ENCODE peak calls at places on chromosomes 4 and X, in eight cellular contexts. One of them, this sample, is unnamed.
A peak's percentile ranks its signal among the peaks of the same experiment; 100 is the strongest.

GRCh38 chr4:36251983-36252382 is 7.7 kb upstream of the ARAP2 start:
- DNase-seq in ureter: no peak
- DNase-seq in mucosa of descending colon: no peak
- DNase-seq in stimulated activated naive B cell treated with anti-CD40 and anti-IgM and Interleukin-4, amounts not matched to agents 10 μg/mL and 1 μg/mL and 100 μg/mL, for 72 hours: no peak
- DNase-seq in MV-4-11: no peak
- DNase-seq in Right ventricle myocardium superior: no peak
- DNase-seq in Kasumi-1: no peak
- DNase-seq in fibroblast of the aortic adventitia: no peak
- DNase-seq in this sample: no peak

GRCh38 chr4:24794111-24794860 is 1.1 kb upstream of the SOD3 start:
- DNase-seq in ureter: no peak
- DNase-seq in mucosa of descending colon: peak; percentile 33
- DNase-seq in stimulated activated naive B cell treated with anti-CD40 and anti-IgM and Interleukin-4, amounts not matched to agents 10 μg/mL and 1 μg/mL and 100 μg/mL, for 72 hours: no peak
- DNase-seq in MV-4-11: no peak
- DNase-seq in Right ventricle myocardium superior: peak; percentile 58
- DNase-seq in Kasumi-1: no peak
- DNase-seq in fibroblast of the aortic adventitia: peak; percentile 79
- DNase-seq in this sample: no peak

GRCh38 chr4:64539234-64539849 is 130.1 kb upstream of the TECRL start:
- DNase-seq in ureter: peak; percentile 67
- DNase-seq in mucosa of descending colon: no peak
- DNase-seq in stimulated activated naive B cell treated with anti-CD40 and anti-IgM and Interleukin-4, amounts not matched to agents 10 μg/mL and 1 μg/mL and 100 μg/mL, for 72 hours: peak; percentile 9
- DNase-seq in MV-4-11: peak; percentile 39
- DNase-seq in Right ventricle myocardium superior: no peak
- DNase-seq in Kasumi-1: peak; percentile 79
- DNase-seq in fibroblast of the aortic adventitia: peak; percentile 58
- DNase-seq in this sample: peak; percentile 61

GRCh38 chrX:10176121-10177003 is 19.6 kb downstream of the CLCN4 start:
- DNase-seq in ureter: no peak
- DNase-seq in mucosa of descending colon: no peak
- DNase-seq in stimulated activated naive B cell treated with anti-CD40 and anti-IgM and Interleukin-4, amounts not matched to agents 10 μg/mL and 1 μg/mL and 100 μg/mL, for 72 hours: no peak
- DNase-seq in MV-4-11: peak; percentile 61
- DNase-seq in Right ventricle myocardium superior: no peak
- DNase-seq in Kasumi-1: no peak
- DNase-seq in fibroblast of the aortic adventitia: no peak
- DNase-seq in this sample: no peak

GRCh38 chrX:113400193-113400704 is 559.6 kb upstream of the AMOT start:
- DNase-seq in ureter: no peak
- DNase-seq in mucosa of descending colon: no peak
- DNase-seq in stimulated activated naive B cell treated with anti-CD40 and anti-IgM and Interleukin-4, amounts not matched to agents 10 μg/mL and 1 μg/mL and 100 μg/mL, for 72 hours: no peak
- DNase-seq in MV-4-11: no peak
- DNase-seq in Right ventricle myocardium superior: no peak
- DNase-seq in Kasumi-1: no peak
- DNase-seq in fibroblast of the aortic adventitia: peak; percentile 50
- DNase-seq in this sample: no peak

GRCh38 chrX:68675466-68675865 is 28.0 kb downstream of the STARD8 start:
- DNase-seq in ureter: no peak
- DNase-seq in mucosa of descending colon: no peak
- DNase-seq in stimulated activated naive B cell treated with anti-CD40 and anti-IgM and Interleukin-4, amounts not matched to agents 10 μg/mL and 1 μg/mL and 100 μg/mL, for 72 hours: no peak
- DNase-seq in MV-4-11: no peak
- DNase-seq in Right ventricle myocardium superior: no peak
- DNase-seq in Kasumi-1: no peak
- DNase-seq in fibroblast of the aortic adventitia: no peak
- DNase-seq in this sample: no peak

GRCh38 chrX:19912-20571 is 261.1 kb upstream of the PLCXD1 start:
- DNase-seq in ureter: no peak
- DNase-seq in mucosa of descending colon: no peak
- DNase-seq in stimulated activated naive B cell treated with anti-CD40 and anti-IgM and Interleukin-4, amounts not matched to agents 10 μg/mL and 1 μg/mL and 100 μg/mL, for 72 hours: no peak
- DNase-seq in MV-4-11: no peak
- DNase-seq in Right ventricle myocardium superior: no peak
- DNase-seq in Kasumi-1: no peak
- DNase-seq in fibroblast of the aortic adventitia: no peak
- DNase-seq in this sample: peak; percentile 21

GRCh38 chr4:151226004-151226932 is 50.7 kb upstream of the PRSS48 start:
- DNase-seq in ureter: no peak
- DNase-seq in mucosa of descending colon: no peak
- DNase-seq in stimulated activated naive B cell treated with anti-CD40 and anti-IgM and Interleukin-4, amounts not matched to agents 10 μg/mL and 1 μg/mL and 100 μg/mL, for 72 hours: no peak
- DNase-seq in MV-4-11: no peak
- DNase-seq in Right ventricle myocardium superior: no peak
- DNase-seq in Kasumi-1: no peak
- DNase-seq in fibroblast of the aortic adventitia: peak; percentile 90
- DNase-seq in this sample: no peak

GRCh38 chrX:113675278-113675677 is 834.6 kb upstream of the AMOT start:
- DNase-seq in ureter: no peak
- DNase-seq in mucosa of descending colon: no peak
- DNase-seq in stimulated activated naive B cell treated with anti-CD40 and anti-IgM and Interleukin-4, amounts not matched to agents 10 μg/mL and 1 μg/mL and 100 μg/mL, for 72 hours: no peak
- DNase-seq in MV-4-11: peak; percentile 39
- DNase-seq in Right ventricle myocardium superior: no peak
- DNase-seq in Kasumi-1: no peak
- DNase-seq in fibroblast of the aortic adventitia: no peak
- DNase-seq in this sample: no peak

GRCh38 chr4:117898496-117898895 is 135.8 kb upstream of the NDST3 start:
- DNase-seq in ureter: no peak
- DNase-seq in mucosa of descending colon: no peak
- DNase-seq in stimulated activated naive B cell treated with anti-CD40 and anti-IgM and Interleukin-4, amounts not matched to agents 10 μg/mL and 1 μg/mL and 100 μg/mL, for 72 hours: no peak
- DNase-seq in MV-4-11: peak; percentile 55
- DNase-seq in Right ventricle myocardium superior: no peak
- DNase-seq in Kasumi-1: no peak
- DNase-seq in fibroblast of the aortic adventitia: no peak
- DNase-seq in this sample: no peak

GRCh38 chr4:149700272-149700671 is 115.4 kb downstream of the IQCM start:
- DNase-seq in ureter: no peak
- DNase-seq in mucosa of descending colon: no peak
- DNase-seq in stimulated activated naive B cell treated with anti-CD40 and anti-IgM and Interleukin-4, amounts not matched to agents 10 μg/mL and 1 μg/mL and 100 μg/mL, for 72 hours: no peak
- DNase-seq in MV-4-11: no peak
- DNase-seq in Right ventricle myocardium superior: no peak
- DNase-seq in Kasumi-1: no peak
- DNase-seq in fibroblast of the aortic adventitia: no peak
- DNase-seq in this sample: no peak

GRCh38 chrX:147853701-147854100 is 58.0 kb upstream of the FMR1 start:
- DNase-seq in ureter: no peak
- DNase-seq in mucosa of descending colon: no peak
- DNase-seq in stimulated activated naive B cell treated with anti-CD40 and anti-IgM and Interleukin-4, amounts not matched to agents 10 μg/mL and 1 μg/mL and 100 μg/mL, for 72 hours: no peak
- DNase-seq in MV-4-11: no peak
- DNase-seq in Right ventricle myocardium superior: no peak
- DNase-seq in Kasumi-1: no peak
- DNase-seq in fibroblast of the aortic adventitia: no peak
- DNase-seq in this sample: no peak

GRCh38 chr4:180333156-180333555 is 1910.0 kb upstream of the TENM3 start:
- DNase-seq in ureter: no peak
- DNase-seq in mucosa of descending colon: no peak
- DNase-seq in stimulated activated naive B cell treated with anti-CD40 and anti-IgM and Interleukin-4, amounts not matched to agents 10 μg/mL and 1 μg/mL and 100 μg/mL, for 72 hours: no peak
- DNase-seq in MV-4-11: no peak
- DNase-seq in Right ventricle myocardium superior: no peak
- DNase-seq in Kasumi-1: no peak
- DNase-seq in fibroblast of the aortic adventitia: no peak
- DNase-seq in this sample: no peak

GRCh38 chrX:113392355-113392754 is 551.7 kb upstream of the AMOT start:
- DNase-seq in ureter: no peak
- DNase-seq in mucosa of descending colon: no peak
- DNase-seq in stimulated activated naive B cell treated with anti-CD40 and anti-IgM and Interleukin-4, amounts not matched to agents 10 μg/mL and 1 μg/mL and 100 μg/mL, for 72 hours: no peak
- DNase-seq in MV-4-11: no peak
- DNase-seq in Right ventricle myocardium superior: no peak
- DNase-seq in Kasumi-1: no peak
- DNase-seq in fibroblast of the aortic adventitia: no peak
- DNase-seq in this sample: no peak

GRCh38 chrX:10620121-10620699 is at the start of gene MID1:
- DNase-seq in ureter: peak; percentile 76
- DNase-seq in mucosa of descending colon: peak; percentile 64
- DNase-seq in stimulated activated naive B cell treated with anti-CD40 and anti-IgM and Interleukin-4, amounts not matched to agents 10 μg/mL and 1 μg/mL and 100 μg/mL, for 72 hours: no peak
- DNase-seq in MV-4-11: no peak
- DNase-seq in Right ventricle myocardium superior: peak; percentile 79
- DNase-seq in Kasumi-1: peak; percentile 18
- DNase-seq in fibroblast of the aortic adventitia: peak; percentile 76
- DNase-seq in this sample: no peak

GRCh38 chr4:73944061-73944875 is 37.6 kb downstream of the PF4 start:
- DNase-seq in ureter: no peak
- DNase-seq in mucosa of descending colon: peak; percentile 40
- DNase-seq in stimulated activated naive B cell treated with anti-CD40 and anti-IgM and Interleukin-4, amounts not matched to agents 10 μg/mL and 1 μg/mL and 100 μg/mL, for 72 hours: no peak
- DNase-seq in MV-4-11: no peak
- DNase-seq in Right ventricle myocardium superior: peak; percentile 44
- DNase-seq in Kasumi-1: no peak
- DNase-seq in fibroblast of the aortic adventitia: peak; percentile 28
- DNase-seq in this sample: no peak

GRCh38 chrX:135463937-135464336 is 42.2 kb downstream of the SMIM10L2A start:
- DNase-seq in ureter: no peak
- DNase-seq in mucosa of descending colon: no peak
- DNase-seq in stimulated activated naive B cell treated with anti-CD40 and anti-IgM and Interleukin-4, amounts not matched to agents 10 μg/mL and 1 μg/mL and 100 μg/mL, for 72 hours: no peak
- DNase-seq in MV-4-11: no peak
- DNase-seq in Right ventricle myocardium superior: no peak
- DNase-seq in Kasumi-1: peak; percentile 0
- DNase-seq in fibroblast of the aortic adventitia: peak; percentile 10
- DNase-seq in this sample: peak; percentile 26

GRCh38 chr4:16641971-16642370 is 256.5 kb downstream of the LDB2 start:
- DNase-seq in ureter: no peak
- DNase-seq in mucosa of descending colon: no peak
- DNase-seq in stimulated activated naive B cell treated with anti-CD40 and anti-IgM and Interleukin-4, amounts not matched to agents 10 μg/mL and 1 μg/mL and 100 μg/mL, for 72 hours: no peak
- DNase-seq in MV-4-11: no peak
- DNase-seq in Right ventricle myocardium superior: no peak
- DNase-seq in Kasumi-1: no peak
- DNase-seq in fibroblast of the aortic adventitia: peak; percentile 86
- DNase-seq in this sample: no peak

GRCh38 chr4:80452768-80453167 is 117.2 kb downstream of the CFAP299 start:
- DNase-seq in ureter: no peak
- DNase-seq in mucosa of descending colon: no peak
- DNase-seq in stimulated activated naive B cell treated with anti-CD40 and anti-IgM and Interleukin-4, amounts not matched to agents 10 μg/mL and 1 μg/mL and 100 μg/mL, for 72 hours: no peak
- DNase-seq in MV-4-11: no peak
- DNase-seq in Right ventricle myocardium superior: no peak
- DNase-seq in Kasumi-1: no peak
- DNase-seq in fibroblast of the aortic adventitia: no peak
- DNase-seq in this sample: no peak

GRCh38 chrX:10564484-10564883 is 55.9 kb downstream of the MID1 start:
- DNase-seq in ureter: no peak
- DNase-seq in mucosa of descending colon: no peak
- DNase-seq in stimulated activated naive B cell treated with anti-CD40 and anti-IgM and Interleukin-4, amounts not matched to agents 10 μg/mL and 1 μg/mL and 100 μg/mL, for 72 hours: no peak
- DNase-seq in MV-4-11: no peak
- DNase-seq in Right ventricle myocardium superior: no peak
- DNase-seq in Kasumi-1: no peak
- DNase-seq in fibroblast of the aortic adventitia: no peak
- DNase-seq in this sample: no peak

GRCh38 chr4:6917445-6918241 is 8.0 kb downstream of the TBC1D14 start:
- DNase-seq in ureter: peak; percentile 87
- DNase-seq in mucosa of descending colon: peak; percentile 93
- DNase-seq in stimulated activated naive B cell treated with anti-CD40 and anti-IgM and Interleukin-4, amounts not matched to agents 10 μg/mL and 1 μg/mL and 100 μg/mL, for 72 hours: peak; percentile 39
- DNase-seq in MV-4-11: peak; percentile 70
- DNase-seq in Right ventricle myocardium superior: peak; percentile 85
- DNase-seq in Kasumi-1: peak; percentile 95
- DNase-seq in fibroblast of the aortic adventitia: no peak
- DNase-seq in this sample: peak; percentile 56

GRCh38 chr4:24783506-24783905 is 11.9 kb upstream of the SOD3 start:
- DNase-seq in ureter: no peak
- DNase-seq in mucosa of descending colon: no peak
- DNase-seq in stimulated activated naive B cell treated with anti-CD40 and anti-IgM and Interleukin-4, amounts not matched to agents 10 μg/mL and 1 μg/mL and 100 μg/mL, for 72 hours: no peak
- DNase-seq in MV-4-11: no peak
- DNase-seq in Right ventricle myocardium superior: no peak
- DNase-seq in Kasumi-1: no peak
- DNase-seq in fibroblast of the aortic adventitia: no peak
- DNase-seq in this sample: no peak

GRCh38 chrX:103782640-103783039 is 6.0 kb downstream of the PLP1 start:
- DNase-seq in ureter: no peak
- DNase-seq in mucosa of descending colon: no peak
- DNase-seq in stimulated activated naive B cell treated with anti-CD40 and anti-IgM and Interleukin-4, amounts not matched to agents 10 μg/mL and 1 μg/mL and 100 μg/mL, for 72 hours: no peak
- DNase-seq in MV-4-11: no peak
- DNase-seq in Right ventricle myocardium superior: no peak
- DNase-seq in Kasumi-1: no peak
- DNase-seq in fibroblast of the aortic adventitia: no peak
- DNase-seq in this sample: no peak

GRCh38 chr4:167196386-167196785 is 37.9 kb downstream of the SPOCK3 start:
- DNase-seq in ureter: no peak
- DNase-seq in mucosa of descending colon: no peak
- DNase-seq in stimulated activated naive B cell treated with anti-CD40 and anti-IgM and Interleukin-4, amounts not matched to agents 10 μg/mL and 1 μg/mL and 100 μg/mL, for 72 hours: no peak
- DNase-seq in MV-4-11: no peak
- DNase-seq in Right ventricle myocardium superior: no peak
- DNase-seq in Kasumi-1: no peak
- DNase-seq in fibroblast of the aortic adventitia: peak; percentile 6
- DNase-seq in this sample: no peak

GRCh38 chr4:68700152-68700551 is 29.7 kb upstream of the UGT2B15 start:
- DNase-seq in ureter: no peak
- DNase-seq in mucosa of descending colon: no peak
- DNase-seq in stimulated activated naive B cell treated with anti-CD40 and anti-IgM and Interleukin-4, amounts not matched to agents 10 μg/mL and 1 μg/mL and 100 μg/mL, for 72 hours: no peak
- DNase-seq in MV-4-11: no peak
- DNase-seq in Right ventricle myocardium superior: no peak
- DNase-seq in Kasumi-1: no peak
- DNase-seq in fibroblast of the aortic adventitia: no peak
- DNase-seq in this sample: no peak

GRCh38 chrX:109533631-109534030 is 3.0 kb upstream of the NXT2 start:
- DNase-seq in ureter: no peak
- DNase-seq in mucosa of descending colon: no peak
- DNase-seq in stimulated activated naive B cell treated with anti-CD40 and anti-IgM and Interleukin-4, amounts not matched to agents 10 μg/mL and 1 μg/mL and 100 μg/mL, for 72 hours: no peak
- DNase-seq in MV-4-11: no peak
- DNase-seq in Right ventricle myocardium superior: no peak
- DNase-seq in Kasumi-1: no peak
- DNase-seq in fibroblast of the aortic adventitia: peak; percentile 62
- DNase-seq in this sample: peak; percentile 0

GRCh38 chr4:4477391-4477790 is 64.5 kb downstream of the STX18 start:
- DNase-seq in ureter: no peak
- DNase-seq in mucosa of descending colon: no peak
- DNase-seq in stimulated activated naive B cell treated with anti-CD40 and anti-IgM and Interleukin-4, amounts not matched to agents 10 μg/mL and 1 μg/mL and 100 μg/mL, for 72 hours: no peak
- DNase-seq in MV-4-11: no peak
- DNase-seq in Right ventricle myocardium superior: no peak
- DNase-seq in Kasumi-1: no peak
- DNase-seq in fibroblast of the aortic adventitia: peak; percentile 44
- DNase-seq in this sample: no peak

GRCh38 chr4:94758141-94758699 is 465 bp downstream of the BMPR1B start:
- DNase-seq in ureter: peak; percentile 43
- DNase-seq in mucosa of descending colon: peak; percentile 26
- DNase-seq in stimulated activated naive B cell treated with anti-CD40 and anti-IgM and Interleukin-4, amounts not matched to agents 10 μg/mL and 1 μg/mL and 100 μg/mL, for 72 hours: no peak
- DNase-seq in MV-4-11: no peak
- DNase-seq in Right ventricle myocardium superior: peak; percentile 43
- DNase-seq in Kasumi-1: no peak
- DNase-seq in fibroblast of the aortic adventitia: peak; percentile 24
- DNase-seq in this sample: no peak

GRCh38 chrX:132217203-132218073 is 1.8 kb downstream of the RAP2C start:
- DNase-seq in ureter: peak; percentile 74
- DNase-seq in mucosa of descending colon: peak; percentile 79
- DNase-seq in stimulated activated naive B cell treated with anti-CD40 and anti-IgM and Interleukin-4, amounts not matched to agents 10 μg/mL and 1 μg/mL and 100 μg/mL, for 72 hours: peak; percentile 71
- DNase-seq in MV-4-11: peak; percentile 64
- DNase-seq in Right ventricle myocardium superior: peak; percentile 63
- DNase-seq in Kasumi-1: peak; percentile 87
- DNase-seq in fibroblast of the aortic adventitia: peak; percentile 74
- DNase-seq in this sample: peak; percentile 84

This sample was measured in OCI-LY7.